ENCODE peak calls at places on chromosomes 12 and 14, in ten cellular contexts. One of them, this sample, is unnamed.

GRCh38 chr12:89069431-89069830 is 282.9 kb downstream of the DUSP6 start:
- DNase-seq in GM12865: no peak
- DNase-seq in HEK293T: no peak
- DNase-seq in lower lobe of right lung: no peak
- DNase-seq in iris pigment epithelial cell: peak
- DNase-seq in tibial artery: no peak
- DNase-seq in activated CD4-positive, alpha-beta T cell treated with anti-CD3 and anti-CD28 coated beads for 24 hours: no peak
- DNase-seq in stimulated activated CD4-positive, alpha-beta T cell treated with anti-CD3 and anti-CD28 coated beads, Interleukin-1b, Interleukin-23, amount 100 ng/mL, for 1 hour: no peak
- DNase-seq in stimulated activated CD8-positive, alpha-beta memory T cell treated with anti-CD3 and anti-CD28 coated beads, Interleukin-7, amount 100 ng/mL, for 24 hours: no peak
- DNase-seq in CD4-positive, CD25-positive, alpha-beta regulatory T cell: no peak
- DNase-seq in this sample: no peak

GRCh38 chr12:30725739-30726138 is 29.0 kb downstream of the CAPRIN2 start:
- DNase-seq in stimulated activated CD4-positive, alpha-beta T cell treated with anti-CD3 and anti-CD28 coated beads, Interleukin-1b, Interleukin-23, amount 100 ng/mL, for 1 hour: no peak
- DNase-seq in HEK293T: no peak
- DNase-seq in stimulated activated CD8-positive, alpha-beta memory T cell treated with anti-CD3 and anti-CD28 coated beads, Interleukin-7, amount 100 ng/mL, for 24 hours: no peak
- DNase-seq in CD4-positive, CD25-positive, alpha-beta regulatory T cell: no peak
- DNase-seq in iris pigment epithelial cell: peak
- DNase-seq in tibial artery: no peak
- DNase-seq in GM12865: no peak
- DNase-seq in lower lobe of right lung: no peak
- DNase-seq in activated CD4-positive, alpha-beta T cell treated with anti-CD3 and anti-CD28 coated beads for 24 hours: no peak
- DNase-seq in this sample: no peak

GRCh38 chr14:104148433-104149277 is 10.3 kb downstream of the KIF26A start:
- DNase-seq in tibial artery: no peak
- DNase-seq in CD4-positive, CD25-positive, alpha-beta regulatory T cell: no peak
- DNase-seq in stimulated activated CD4-positive, alpha-beta T cell treated with anti-CD3 and anti-CD28 coated beads, Interleukin-1b, Interleukin-23, amount 100 ng/mL, for 1 hour: no peak
- DNase-seq in HEK293T: no peak
- DNase-seq in stimulated activated CD8-positive, alpha-beta memory T cell treated with anti-CD3 and anti-CD28 coated beads, Interleukin-7, amount 100 ng/mL, for 24 hours: no peak
- DNase-seq in iris pigment epithelial cell: no peak
- DNase-seq in activated CD4-positive, alpha-beta T cell treated with anti-CD3 and anti-CD28 coated beads for 24 hours: no peak
- DNase-seq in GM12865: no peak
- DNase-seq in lower lobe of right lung: no peak
- DNase-seq in this sample: no peak

GRCh38 chr14:105853089-105853906 is 326.9 kb downstream of the TMEM121 start:
- DNase-seq in stimulated activated CD4-positive, alpha-beta T cell treated with anti-CD3 and anti-CD28 coated beads, Interleukin-1b, Interleukin-23, amount 100 ng/mL, for 1 hour: no peak
- DNase-seq in GM12865: no peak
- DNase-seq in HEK293T: no peak
- DNase-seq in activated CD4-positive, alpha-beta T cell treated with anti-CD3 and anti-CD28 coated beads for 24 hours: no peak
- DNase-seq in iris pigment epithelial cell: no peak
- DNase-seq in lower lobe of right lung: peak
- DNase-seq in tibial artery: peak
- DNase-seq in stimulated activated CD8-positive, alpha-beta memory T cell treated with anti-CD3 and anti-CD28 coated beads, Interleukin-7, amount 100 ng/mL, for 24 hours: no peak
- DNase-seq in CD4-positive, CD25-positive, alpha-beta regulatory T cell: no peak
- DNase-seq in this sample: no peak

GRCh38 chr14:61337893-61338292 is 16.5 kb downstream of the PRKCH start:
- DNase-seq in stimulated activated CD8-positive, alpha-beta memory T cell treated with anti-CD3 and anti-CD28 coated beads, Interleukin-7, amount 100 ng/mL, for 24 hours: no peak
- DNase-seq in CD4-positive, CD25-positive, alpha-beta regulatory T cell: peak
- DNase-seq in activated CD4-positive, alpha-beta T cell treated with anti-CD3 and anti-CD28 coated beads for 24 hours: no peak
- DNase-seq in HEK293T: no peak
- DNase-seq in lower lobe of right lung: no peak
- DNase-seq in stimulated activated CD4-positive, alpha-beta T cell treated with anti-CD3 and anti-CD28 coated beads, Interleukin-1b, Interleukin-23, amount 100 ng/mL, for 1 hour: no peak
- DNase-seq in iris pigment epithelial cell: no peak
- DNase-seq in tibial artery: no peak
- DNase-seq in GM12865: peak
- DNase-seq in this sample: no peak

GRCh38 chr12:96091833-96092232 is 56.4 kb upstream of the LTA4H start:
- DNase-seq in iris pigment epithelial cell: no peak
- DNase-seq in stimulated activated CD4-positive, alpha-beta T cell treated with anti-CD3 and anti-CD28 coated beads, Interleukin-1b, Interleukin-23, amount 100 ng/mL, for 1 hour: no peak
- DNase-seq in GM12865: no peak
- DNase-seq in CD4-positive, CD25-positive, alpha-beta regulatory T cell: no peak
- DNase-seq in lower lobe of right lung: no peak
- DNase-seq in HEK293T: no peak
- DNase-seq in tibial artery: no peak
- DNase-seq in stimulated activated CD8-positive, alpha-beta memory T cell treated with anti-CD3 and anti-CD28 coated beads, Interleukin-7, amount 100 ng/mL, for 24 hours: no peak
- DNase-seq in activated CD4-positive, alpha-beta T cell treated with anti-CD3 and anti-CD28 coated beads for 24 hours: no peak
- DNase-seq in this sample: no peak

GRCh38 chr14:29527286-29527685 is 400.4 kb downstream of the PRKD1 start:
- DNase-seq in activated CD4-positive, alpha-beta T cell treated with anti-CD3 and anti-CD28 coated beads for 24 hours: no peak
- DNase-seq in iris pigment epithelial cell: no peak
- DNase-seq in HEK293T: no peak
- DNase-seq in tibial artery: no peak
- DNase-seq in CD4-positive, CD25-positive, alpha-beta regulatory T cell: no peak
- DNase-seq in stimulated activated CD8-positive, alpha-beta memory T cell treated with anti-CD3 and anti-CD28 coated beads, Interleukin-7, amount 100 ng/mL, for 24 hours: no peak
- DNase-seq in lower lobe of right lung: no peak
- DNase-seq in GM12865: no peak
- DNase-seq in stimulated activated CD4-positive, alpha-beta T cell treated with anti-CD3 and anti-CD28 coated beads, Interleukin-1b, Interleukin-23, amount 100 ng/mL, for 1 hour: no peak
- DNase-seq in this sample: no peak

GRCh38 chr14:88765130-88765529 is 27.6 kb downstream of the EML5 start:
- DNase-seq in HEK293T: peak
- DNase-seq in iris pigment epithelial cell: peak
- DNase-seq in GM12865: peak
- DNase-seq in activated CD4-positive, alpha-beta T cell treated with anti-CD3 and anti-CD28 coated beads for 24 hours: no peak
- DNase-seq in stimulated activated CD8-positive, alpha-beta memory T cell treated with anti-CD3 and anti-CD28 coated beads, Interleukin-7, amount 100 ng/mL, for 24 hours: no peak
- DNase-seq in lower lobe of right lung: no peak
- DNase-seq in CD4-positive, CD25-positive, alpha-beta regulatory T cell: no peak
- DNase-seq in tibial artery: no peak
- DNase-seq in stimulated activated CD4-positive, alpha-beta T cell treated with anti-CD3 and anti-CD28 coated beads, Interleukin-1b, Interleukin-23, amount 100 ng/mL, for 1 hour: no peak
- DNase-seq in this sample: no peak

GRCh38 chr14:70658899-70659298 is 17.2 kb downstream of the TTC9 start:
- DNase-seq in stimulated activated CD4-positive, alpha-beta T cell treated with anti-CD3 and anti-CD28 coated beads, Interleukin-1b, Interleukin-23, amount 100 ng/mL, for 1 hour: no peak
- DNase-seq in GM12865: peak
- DNase-seq in HEK293T: no peak
- DNase-seq in iris pigment epithelial cell: no peak
- DNase-seq in activated CD4-positive, alpha-beta T cell treated with anti-CD3 and anti-CD28 coated beads for 24 hours: no peak
- DNase-seq in lower lobe of right lung: no peak
- DNase-seq in stimulated activated CD8-positive, alpha-beta memory T cell treated with anti-CD3 and anti-CD28 coated beads, Interleukin-7, amount 100 ng/mL, for 24 hours: no peak
- DNase-seq in tibial artery: no peak
- DNase-seq in CD4-positive, CD25-positive, alpha-beta regulatory T cell: no peak
- DNase-seq in this sample: no peak

GRCh38 chr12:12054993-12055392 is 15.7 kb upstream of the BCL2L14 start:
- DNase-seq in activated CD4-positive, alpha-beta T cell treated with anti-CD3 and anti-CD28 coated beads for 24 hours: no peak
- DNase-seq in GM12865: no peak
- DNase-seq in HEK293T: no peak
- DNase-seq in tibial artery: no peak
- DNase-seq in stimulated activated CD8-positive, alpha-beta memory T cell treated with anti-CD3 and anti-CD28 coated beads, Interleukin-7, amount 100 ng/mL, for 24 hours: no peak
- DNase-seq in lower lobe of right lung: no peak
- DNase-seq in iris pigment epithelial cell: no peak
- DNase-seq in CD4-positive, CD25-positive, alpha-beta regulatory T cell: no peak
- DNase-seq in stimulated activated CD4-positive, alpha-beta T cell treated with anti-CD3 and anti-CD28 coated beads, Interleukin-1b, Interleukin-23, amount 100 ng/mL, for 1 hour: no peak
- DNase-seq in this sample: no peak